ENCODE peak calls at places on chromosomes 16 and 17, in seven cellular contexts. Q, N, J, I, E, F and S are unnamed samples.

GRCh38 chr17:66593116-66593515 is 241.8 kb upstream of the CACNG5 start:
- DNase-seq in F (no peak), E (no peak), N (no peak), J (no peak), I (no peak), Q (no peak), S (no peak)

GRCh38 chr16:8850279-8850885 is 18.4 kb downstream of the CARHSP1 start:
- DNase-seq in F (no peak), Q (no peak), J (peak), E (peak), I (no peak), N (no peak), S (peak)

GRCh38 chr17:82839617-82840292 is at the start of gene ZNF750:
- DNase-seq in J (no peak), Q (no peak), F (no peak), N (no peak), I (no peak), E (no peak), S (no peak)

GRCh38 chr16:1809281-1809801 is 15.8 kb upstream of the IGFALS start:
- DNase-seq in J (no peak), Q (no peak), E (no peak), I (no peak), F (no peak), N (no peak), S (peak)

GRCh38 chr17:27756467-27757371 is 43.6 kb downstream of the NOS2 start:
- DNase-seq in F (peak), I (no peak), N (peak), J (peak), E (peak), Q (no peak), S (peak)

GRCh38 chr17:36935681-36936454 is 1.4 kb upstream of the LHX1 start:
- DNase-seq in J (no peak), I (no peak), E (no peak), Q (no peak), N (no peak), F (no peak), S (no peak)

GRCh38 chr16:72560617-72561016 is 388.7 kb upstream of the PMFBP1 start:
- DNase-seq in I (no peak), E (no peak), N (no peak), Q (no peak), J (no peak), F (no peak), S (no peak)

GRCh38 chr16:50012182-50012581 is 12.8 kb upstream of the CNEP1R1 start:
- DNase-seq in N (no peak), F (no peak), Q (no peak), J (no peak), E (no peak), I (no peak), S (no peak)

GRCh38 chr16:49463529-49463928 is 89.9 kb downstream of the C16orf78 start:
- DNase-seq in J (no peak), Q (no peak), I (peak), F (peak), E (no peak), N (peak), S (no peak)

GRCh38 chr17:50634123-50634914 is at the start of gene ABCC3:
- DNase-seq in J (peak), I (peak), Q (no peak), E (no peak), F (no peak), N (no peak), S (peak)

GRCh38 chr17:4509402-4509801 is 10.7 kb downstream of the SPNS2 start:
- DNase-seq in Q (no peak), F (no peak), N (peak), E (no peak), I (no peak), J (no peak), S (no peak)

GRCh38 chr17:39071573-39071972 is 79.9 kb downstream of the PLXDC1 start:
- DNase-seq in J (no peak), E (no peak), I (no peak), Q (no peak), F (no peak), N (no peak), S (no peak)

GRCh38 chr17:82267575-82268379 is 5.7 kb downstream of the CSNK1D start:
- DNase-seq in F (no peak), N (peak), E (peak), Q (peak), J (peak), I (peak), S (peak)

GRCh38 chr17:50331085-50331791 is 14.7 kb upstream of the XYLT2 start:
- DNase-seq in E (no peak), F (no peak), I (no peak), Q (no peak), N (no peak), J (peak), S (no peak)

GRCh38 chr17:954431-955164 is 25.0 kb downstream of the NXN start:
- DNase-seq in Q (no peak), I (no peak), F (no peak), N (no peak), J (no peak), E (no peak), S (no peak)
- H3K27ac ChIP-seq in Q (no peak), I (no peak), F (no peak), N (no peak), J (no peak), E (no peak), S (peak)

DNA sequence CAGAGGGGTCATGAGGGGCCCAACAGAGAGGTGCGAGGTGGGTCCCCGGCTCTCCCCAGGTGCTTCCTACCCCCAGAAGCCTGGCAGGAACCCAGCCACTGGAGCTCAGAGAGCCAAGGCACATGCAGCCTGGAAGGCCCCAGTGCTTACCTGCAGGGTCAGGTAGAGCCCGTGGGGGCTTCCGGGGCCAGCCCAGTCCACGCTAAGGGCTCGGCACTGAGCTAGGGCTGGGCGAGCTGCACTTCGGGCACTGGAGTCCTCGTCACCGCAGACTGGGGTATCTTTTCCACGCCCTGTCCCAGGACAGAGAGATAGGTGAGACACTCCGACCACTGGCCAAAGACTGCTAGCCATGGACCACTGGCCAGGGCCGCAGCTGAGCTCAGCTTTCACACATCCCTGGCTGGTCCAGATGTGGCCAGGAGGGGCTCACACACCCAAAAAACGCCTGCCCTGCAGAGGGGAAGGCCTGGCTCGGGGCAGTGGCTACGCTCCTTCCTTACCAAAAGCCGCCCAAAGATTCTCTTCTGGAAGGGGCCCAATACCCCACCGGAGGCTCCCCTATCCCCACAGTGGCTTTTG is 7.4 kb downstream of the KIFC3 start:
- DNase-seq in I (no peak), J (no peak), N (no peak), E (no peak), F (no peak), Q (no peak), S (no peak)
- H3K27ac ChIP-seq in I (no peak), J (no peak), N (no peak), E (no peak), F (no peak), Q (no peak), S (no peak)

GRCh38 chr17:61575352-61575975 is 15.6 kb downstream of the NACA2 start:
- DNase-seq in I (no peak), N (no peak), Q (no peak), F (no peak), E (no peak), J (no peak), S (no peak)

GRCh38 chr17:61571624-61572023 is 19.4 kb downstream of the NACA2 start:
- DNase-seq in E (no peak), F (no peak), Q (no peak), N (no peak), J (no peak), I (no peak), S (no peak)

GRCh38 chr17:61575983-61576382 is 15.0 kb downstream of the NACA2 start:
- DNase-seq in Q (no peak), F (no peak), E (no peak), N (no peak), I (no peak), J (no peak), S (no peak)

GRCh38 chr17:61578645-61579044 is 12.4 kb downstream of the NACA2 start:
- DNase-seq in Q (no peak), J (no peak), N (no peak), E (no peak), I (no peak), F (no peak), S (no peak)

GRCh38 chr17:61574542-61575351 is 16.3 kb downstream of the NACA2 start:
- DNase-seq in N (no peak), Q (no peak), F (no peak), I (no peak), E (no peak), J (peak), S (no peak)
- H3K27ac ChIP-seq in N (no peak), Q (no peak), F (no peak), I (no peak), E (no peak), J (no peak), S (no peak)

GRCh38 chr17:65121368-65121767 is 15.8 kb upstream of the RGS9 start:
- DNase-seq in E (no peak), Q (no peak), F (no peak), J (no peak), N (no peak), I (no peak), S (no peak)
- H3K27ac ChIP-seq in E (no peak), Q (no peak), F (no peak), J (no peak), N (no peak), I (no peak), S (no peak)